ENCODE peak calls at places on chromosomes 4 and X, in nine cellular contexts. R is mesendoderm, Y is PC-3, F is NT2/D1, V is GM12878, W is neuronal stem cell, Z is HepG2, S is Karpas-422, B is SK-N-SH. T is an unnamed sample. For H3K27me3 and H3K36me3, the result is how much of the 10 kb centered on the place peaks cover.

GRCh38 chr4:40881096-40881495 is 131.3 kb downstream of the NSUN7 start:
- DNase-seq in R (peak), Y (no peak), F (no peak), V (no peak), W (no peak), Z (no peak), S (no peak), B (no peak), T (no peak)

GRCh38 chrX:143094501-143095110 is 68.9 kb downstream of the SPANXN4 start:
- DNase-seq in R (peak), Y (no peak), F (no peak), V (no peak), W (no peak), Z (no peak), S (no peak), B (no peak), T (no peak)

GRCh38 chr4:108861339-108861738 is 98.5 kb upstream of the ETNPPL start:
- DNase-seq in R (peak), Y (peak), F (peak), V (no peak), W (no peak), Z (no peak), S (peak), B (no peak), T (peak)

GRCh38 chr4:87089368-87089767 is 131.1 kb downstream of the KLHL8 start:
- DNase-seq in R (no peak), Y (peak), F (no peak), V (no peak), W (no peak), Z (peak), S (no peak), B (no peak), T (no peak)

GRCh38 chrX:72084114-72084513 is 47.6 kb downstream of the RTL5 start:
- DNase-seq in R (no peak), Y (no peak), F (no peak), V (no peak), W (no peak), Z (no peak), S (no peak), B (peak), T (no peak)

GRCh38 chrX:45743081-45743533 is 542.4 kb upstream of the DIPK2B start:
- DNase-seq in R (peak), Y (peak), F (no peak), V (no peak), W (no peak), Z (peak), S (no peak), B (peak), T (peak)

GRCh38 chr4:106694232-106694631 is 325.7 kb upstream of the GIMD1 start:
- DNase-seq in R (no peak), Y (no peak), F (no peak), V (no peak), W (no peak), Z (no peak), S (peak), B (no peak), T (no peak)

GRCh38 chr4:127968565-127968964 is 3.4 kb downstream of the ABHD18 start:
- DNase-seq in R (no peak), Y (no peak), F (no peak), V (no peak), W (no peak), Z (no peak), S (no peak), B (no peak), T (no peak)

GRCh38 chrX:42824541-42824940 is 46.6 kb upstream of the PPP1R2C start:
- DNase-seq in R (no peak), Y (no peak), F (no peak), V (no peak), W (no peak), Z (no peak), S (no peak), B (no peak), T (no peak)

GRCh38 chr4:105092768-105093167 is 53.9 kb upstream of the TET2 start:
- DNase-seq in R (no peak), Y (peak), F (no peak), V (no peak), W (no peak), Z (no peak), S (no peak), B (no peak), T (no peak)

GRCh38 chrX:68719904-68720614 is 72.6 kb downstream of the STARD8 start:
- DNase-seq in R (peak), Y (peak), F (no peak), V (no peak), W (no peak), Z (peak), S (peak), B (no peak), T (peak)

GRCh38 chrX:75229774-75230173 is 44.1 kb upstream of the UPRT start:
- DNase-seq in R (peak), Y (no peak), F (no peak), V (peak), W (no peak), Z (no peak), S (no peak), B (no peak), T (no peak)

GRCh38 chr4:57147335-57148060 is 37.3 kb upstream of the IGFBP7 start:
- DNase-seq in R (no peak), Y (no peak), F (no peak), V (no peak), W (no peak), Z (no peak), S (no peak), B (no peak), T (no peak)

GRCh38 chr4:16079046-16079445 is 4.8 kb downstream of the PROM1 start:
- DNase-seq in R (no peak), Y (no peak), F (no peak), V (peak), W (no peak), Z (no peak), S (no peak), B (no peak), T (peak)
- H3K27me3 ChIP-seq in R (under half), Y (under half), F (under half), V (under half), W (under half), Z (under half), S (under half), B (under half), T (under half)

GRCh38 chr4:82823062-82823461 is 24.5 kb upstream of the SCD5 start:
- DNase-seq in R (no peak), Y (peak), F (no peak), V (no peak), W (no peak), Z (no peak), S (no peak), B (no peak), T (no peak)
- H3K36me3 ChIP-seq in R (under half), Y (under half), F (half or more), V (under half), W (half or more), Z (under half), S (under half), B (half or more), T (half or more)

GRCh38 chr4:165874072-165874798 is 1.2 kb downstream of the TLL1 start:
- DNase-seq in R (no peak), Y (peak), F (no peak), V (no peak), W (peak), Z (no peak), S (no peak), B (peak), T (peak)
- H3K9ac ChIP-seq in R (no peak), Y (peak), F (no peak), V (no peak), W (no peak), Z (no peak), S (no peak), B (no peak), T (no peak)

GRCh38 chr4:159051245-159052071 is 51.4 kb upstream of the RAPGEF2 start:
- DNase-seq in R (peak), Y (no peak), F (no peak), V (peak), W (no peak), Z (no peak), S (no peak), B (no peak), T (no peak)

GRCh38 chr4:159049780-159050375 is 53.0 kb upstream of the RAPGEF2 start:
- DNase-seq in R (no peak), Y (no peak), F (no peak), V (no peak), W (no peak), Z (no peak), S (no peak), B (no peak), T (no peak)

GRCh38 chr4:159060161-159060560 is 42.7 kb upstream of the RAPGEF2 start:
- DNase-seq in R (no peak), Y (no peak), F (no peak), V (no peak), W (no peak), Z (no peak), S (no peak), B (no peak), T (no peak)

GRCh38 chr4:159052315-159052714 is 50.6 kb upstream of the RAPGEF2 start:
- DNase-seq in R (no peak), Y (no peak), F (no peak), V (peak), W (no peak), Z (no peak), S (peak), B (no peak), T (no peak)

DNA sequence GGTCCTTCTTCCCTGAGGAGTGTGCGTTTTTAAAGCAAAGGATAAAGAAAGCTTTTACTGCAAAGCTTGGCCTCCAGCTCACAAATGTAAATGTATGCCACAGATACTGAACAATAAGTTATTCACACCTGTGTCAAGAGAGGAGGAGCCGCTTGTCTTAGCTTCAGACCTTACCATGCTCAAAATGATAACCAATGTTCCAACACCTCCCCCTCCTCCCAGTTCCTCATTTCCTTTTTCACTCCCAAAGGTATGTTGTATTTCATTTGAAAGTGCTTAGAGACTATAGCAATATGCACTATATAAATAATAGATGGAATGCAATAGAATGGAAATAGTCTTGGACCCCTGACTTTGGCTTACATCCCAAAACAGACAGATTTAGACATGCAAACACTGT is 47.0 kb upstream of the RAPGEF2 start:
- DNase-seq in R (no peak), Y (no peak), F (no peak), V (no peak), W (no peak), Z (no peak), S (no peak), B (no peak), T (no peak)
- H3K27me3 ChIP-seq in R (under half), Y (under half), F (under half), V (under half), W (under half), Z (under half), S (under half), B (under half), T (under half)

DNA sequence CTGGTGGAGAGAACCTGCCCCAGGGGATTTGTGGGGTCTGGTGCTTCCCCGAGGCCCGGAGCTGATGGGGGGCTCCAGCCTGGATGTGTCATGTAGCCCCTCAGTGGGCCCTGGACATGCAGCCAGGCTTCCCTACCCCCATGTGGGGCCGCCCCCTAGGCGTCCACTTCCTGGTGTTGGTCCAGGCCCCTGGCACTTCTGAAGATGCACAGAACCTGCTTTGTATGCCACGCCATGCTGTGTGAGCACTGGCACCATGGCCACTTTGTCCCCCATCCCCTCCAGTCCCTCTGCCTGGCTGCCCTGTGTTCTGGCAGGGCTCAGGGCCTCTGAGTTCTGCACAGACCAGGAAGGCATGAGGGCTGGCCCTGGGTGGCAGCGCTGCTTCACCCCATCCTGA is 29.2 kb downstream of the WFS1 start:
- DNase-seq in R (no peak), Y (no peak), F (no peak), V (no peak), W (no peak), Z (no peak), S (no peak), B (no peak), T (no peak)
- H3K36me3 ChIP-seq in R (under half), Y (under half), F (half or more), V (under half), W (under half), Z (under half), S (under half), B (under half), T (under half)